ENCODE peak calls at places on chromosomes 6 and 20, in ten cellular contexts. O is body of pancreas; S is fibroblast of lung; M is naive thymus-derived CD4-positive, alpha-beta T cell; T is transverse colon; D is heart left ventricle; X is left lung; N is NT2/D1; G is uterus; P is CD8-positive, alpha-beta T cell. C is an unnamed sample.
A peak's percentile ranks its signal among the peaks of the same experiment; 100 is the strongest.

GRCh38 chr20:34514897-34515483 is 1.2 kb upstream of the DYNLRB1 start:
- DNase-seq in P (no peak), N (no peak), G (no peak), S (peak; percentile 44), X (no peak), O (no peak), D (no peak), M (no peak), T (no peak), C (no peak)

GRCh38 chr6:143271024-143271423 is 179.5 kb downstream of the ADAT2 start:
- DNase-seq in D (peak; percentile 50), T (no peak), X (no peak), N (no peak), M (no peak), P (no peak), O (peak; percentile 6), S (peak; percentile 87), G (peak; percentile 16), C (no peak)

GRCh38 chr6:119158057-119158848 is 79.8 kb upstream of the FAM184A start:
- DNase-seq in D (peak; percentile 64), M (no peak), G (peak; percentile 68), P (no peak), T (no peak), X (peak; percentile 68), N (no peak), O (peak; percentile 75), S (peak; percentile 82), C (no peak)

GRCh38 chr6:170051229-170052172 is 239.4 kb downstream of the DLL1 start:
- DNase-seq in P (no peak), N (no peak), T (peak; percentile 5), S (no peak), D (no peak), M (no peak), G (peak; percentile 14), O (no peak), X (peak; percentile 31), C (no peak)

GRCh38 chr20:38673731-38674177 is 50.5 kb upstream of the SLC32A1 start:
- DNase-seq in P (no peak), S (no peak), N (peak; percentile 33), T (no peak), G (no peak), D (no peak), M (no peak), O (no peak), X (no peak), C (no peak)

GRCh38 chr20:38123021-38123587 is 42.0 kb downstream of the TGM2 start:
- DNase-seq in G (peak; percentile 22), S (peak; percentile 73), D (peak; percentile 27), T (no peak), P (no peak), N (no peak), X (no peak), O (peak; percentile 25), M (no peak), C (no peak)

GRCh38 chr6:35056952-35057351 is 84.2 kb downstream of the TCP11 start:
- DNase-seq in D (peak; percentile 26), O (no peak), M (no peak), X (no peak), T (no peak), P (no peak), G (no peak), S (no peak), N (no peak), C (no peak)

GRCh38 chr20:5141615-5142014 is 14.8 kb downstream of the CDS2 start:
- DNase-seq in P (no peak), O (no peak), T (no peak), G (no peak), M (no peak), D (no peak), S (no peak), N (no peak), X (no peak), C (no peak)

GRCh38 chr6:73263570-73263909 is 544 bp upstream of the KHDC1 start:
- DNase-seq in M (no peak), N (no peak), G (no peak), P (no peak), D (no peak), X (no peak), S (no peak), O (no peak), T (no peak), C (no peak)

GRCh38 chr6:30889921-30890645 is 5.8 kb downstream of the DDR1 start:
- DNase-seq in O (no peak), G (peak; percentile 12), X (no peak), S (no peak), M (no peak), P (no peak), T (no peak), D (no peak), N (no peak), C (no peak)

GRCh38 chr6:5906842-5907241 is 99.9 kb downstream of the NRN1 start:
- DNase-seq in P (no peak), O (no peak), N (no peak), T (no peak), G (no peak), X (no peak), D (no peak), M (no peak), S (no peak), C (no peak)

GRCh38 chr20:40293740-40294139 is 395.3 kb downstream of the MAFB start:
- DNase-seq in T (no peak), O (peak; percentile 12), N (no peak), D (peak; percentile 31), G (peak; percentile 20), S (peak; percentile 20), M (no peak), P (no peak), X (no peak), C (peak; percentile 25)

GRCh38 chr6:14458669-14459266 is 341.2 kb downstream of the CD83 start:
- DNase-seq in N (no peak), O (no peak), P (no peak), X (no peak), G (no peak), D (no peak), T (no peak), S (peak; percentile 96), M (no peak), C (no peak)

GRCh38 chr20:32056708-32057491 is 4.9 kb downstream of the HCK start:
- DNase-seq in T (no peak), M (no peak), N (no peak), O (no peak), G (no peak), P (no peak), X (no peak), D (no peak), S (no peak), C (no peak)

GRCh38 chr6:119308048-119308570 is 41.5 kb downstream of the MAN1A1 start:
- DNase-seq in S (peak; percentile 85), P (no peak), M (no peak), D (no peak), N (no peak), G (no peak), X (no peak), O (no peak), T (no peak), C (no peak)

DNA sequence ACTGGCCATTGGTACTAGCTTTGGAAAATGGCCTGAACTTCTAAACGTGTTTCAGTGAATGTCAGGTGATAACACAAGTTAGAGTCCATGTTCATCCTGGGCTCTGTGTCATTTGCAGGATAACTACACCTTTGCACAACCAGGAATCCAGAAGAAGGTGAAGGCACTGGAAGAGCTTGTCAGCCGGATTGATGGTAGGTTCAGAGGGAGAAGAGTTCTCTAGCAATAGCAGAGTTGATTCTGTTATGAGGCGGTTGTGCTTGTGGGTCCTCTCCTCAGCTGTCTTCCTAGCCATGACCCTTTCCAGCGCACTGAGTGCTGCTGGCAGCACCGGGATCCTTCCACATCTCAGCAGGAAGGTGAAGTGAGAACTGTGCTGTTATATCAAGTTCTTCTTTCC is 40.1 kb upstream of the RNF8 start:
- DNase-seq in G (no peak), O (no peak), N (no peak), S (no peak), M (no peak), T (no peak), P (no peak), X (no peak), D (no peak), C (no peak)
- H3K36me3 ChIP-seq in G (no peaks in the 10 kb centered on the region), O (peaks cover 6% of the 10 kb centered on the region), N (peaks cover 55% of the 10 kb centered on the region), S (peaks cover 10% of the 10 kb centered on the region), M (peaks cover 18% of the 10 kb centered on the region), T (peaks cover 36% of the 10 kb centered on the region), P (peaks cover 25% of the 10 kb centered on the region), X (peaks cover 61% of the 10 kb centered on the region), D (peaks cover 7% of the 10 kb centered on the region), C (peaks cover 48% of the 10 kb centered on the region)

GRCh38 chr20:36647194-36648121 is 1.5 kb upstream of the SLA2 start:
- DNase-seq in X (no peak), P (no peak), G (no peak), M (no peak), T (no peak), N (no peak), S (no peak), D (no peak), O (no peak), C (no peak)

GRCh38 chr20:36656733-36657132 is 10.7 kb upstream of the SLA2 start:
- DNase-seq in P (no peak), G (no peak), X (no peak), O (no peak), M (no peak), D (no peak), N (no peak), T (no peak), S (no peak), C (no peak)

GRCh38 chr20:36654506-36654905 is 8.5 kb upstream of the SLA2 start:
- DNase-seq in P (no peak), S (no peak), N (no peak), M (no peak), O (no peak), T (no peak), D (no peak), X (no peak), G (no peak), C (no peak)

GRCh38 chr20:36658300-36658699 is 12.3 kb upstream of the SLA2 start:
- DNase-seq in S (no peak), T (no peak), D (no peak), P (no peak), G (no peak), N (no peak), M (no peak), X (no peak), O (no peak), C (no peak)

GRCh38 chr20:36653456-36653855 is 7.5 kb upstream of the SLA2 start:
- DNase-seq in P (no peak), G (no peak), M (no peak), O (no peak), X (no peak), T (no peak), D (no peak), N (no peak), S (no peak), C (no peak)
- H3K36me3 ChIP-seq in P (no peaks in the 10 kb centered on the region), G (no peaks in the 10 kb centered on the region), M (no peaks in the 10 kb centered on the region), O (no peaks in the 10 kb centered on the region), X (peaks cover 53% of the 10 kb centered on the region), T (peaks cover 5% of the 10 kb centered on the region), D (no peaks in the 10 kb centered on the region), N (peaks cover 35% of the 10 kb centered on the region), S (no peaks in the 10 kb centered on the region), C (peaks cover 34% of the 10 kb centered on the region)

GRCh38 chr6:150924808-150925654 is 59.5 kb downstream of the MTHFD1L start:
- DNase-seq in O (no peak), T (no peak), M (no peak), D (no peak), X (no peak), N (no peak), P (no peak), G (no peak), S (no peak), C (no peak)
- H3K36me3 ChIP-seq in O (no peaks in the 10 kb centered on the region), T (no peaks in the 10 kb centered on the region), M (no peaks in the 10 kb centered on the region), D (no peaks in the 10 kb centered on the region), X (peaks cover 29% of the 10 kb centered on the region), N (peaks cover 39% of the 10 kb centered on the region), P (no peaks in the 10 kb centered on the region), G (no peaks in the 10 kb centered on the region), S (peaks cover 4% of the 10 kb centered on the region), C (peaks cover 6% of the 10 kb centered on the region)

GRCh38 chr6:137879301-137879700 is 12.2 kb downstream of the TNFAIP3 start:
- DNase-seq in M (no peak), O (no peak), G (no peak), D (no peak), S (no peak), P (no peak), X (no peak), T (no peak), N (no peak), C (no peak)
- H3K36me3 ChIP-seq in M (peaks cover 80% of the 10 kb centered on the region), O (peaks cover 47% of the 10 kb centered on the region), G (no peaks in the 10 kb centered on the region), D (peaks cover 47% of the 10 kb centered on the region), S (peaks cover 18% of the 10 kb centered on the region), P (peaks cover 76% of the 10 kb centered on the region), X (peaks cover 92% of the 10 kb centered on the region), T (peaks cover 80% of the 10 kb centered on the region), N (peaks cover 83% of the 10 kb centered on the region), C (peaks cover 55% of the 10 kb centered on the region)

C was measured in thoracic aorta.